ENCODE peak calls at places on chromosome 6, in seven cellular contexts. J, Y, R, C, F, H and E are unnamed samples.

GRCh38 chr6:73606428-73606827 is 47.4 kb downstream of the SLC17A5 start:
- DNase-seq in J (no peak), Y (no peak), R (no peak), C (no peak), F (no peak), H (no peak), E (no peak)

GRCh38 chr6:140956567-140957306 is 1176.0 kb upstream of the GJE1 start:
- DNase-seq in J (no peak), Y (no peak), R (no peak), C (no peak), F (no peak), H (no peak), E (no peak)

GRCh38 chr6:18221288-18221615 is 43.1 kb downstream of the DEK start:
- DNase-seq in J (no peak), Y (no peak), R (no peak), C (no peak), F (no peak), H (peak; percentile 6), E (no peak)

GRCh38 chr6:45377041-45377554 is 636 bp downstream of the SUPT3H start:
- DNase-seq in J (no peak), Y (no peak), R (no peak), C (no peak), F (no peak), H (no peak), E (peak; percentile 55)

GRCh38 chr6:140182819-140183218 is 808.4 kb upstream of the CITED2 start:
- DNase-seq in J (no peak), Y (no peak), R (no peak), C (no peak), F (no peak), H (no peak), E (no peak)

GRCh38 chr6:43734294-43734665 is 35.7 kb upstream of the VEGFA start:
- DNase-seq in J (no peak), Y (no peak), R (no peak), C (no peak), F (no peak), H (no peak), E (no peak)

GRCh38 chr6:25170640-25171039 is 108.5 kb upstream of the CARMIL1 start:
- DNase-seq in J (no peak), Y (no peak), R (no peak), C (no peak), F (no peak), H (no peak), E (no peak)

GRCh38 chr6:142566628-142567396 is 265.0 kb downstream of the ADGRG6 start:
- DNase-seq in J (peak; percentile 56), Y (no peak), R (peak; percentile 23), C (peak; percentile 62), F (peak; percentile 21), H (peak; percentile 67), E (no peak)

GRCh38 chr6:132063738-132064137 is 112.6 kb upstream of the CCN2 start:
- DNase-seq in J (no peak), Y (peak; percentile 31), R (no peak), C (peak; percentile 98), F (no peak), H (no peak), E (no peak)

GRCh38 chr6:142482973-142483372 is 181.2 kb downstream of the ADGRG6 start:
- DNase-seq in J (no peak), Y (no peak), R (no peak), C (no peak), F (no peak), H (peak; percentile 14), E (no peak)

GRCh38 chr6:5838656-5839396 is 167.9 kb downstream of the NRN1 start:
- DNase-seq in J (no peak), Y (no peak), R (no peak), C (no peak), F (no peak), H (no peak), E (no peak)

GRCh38 chr6:150878347-150879213 is 13.1 kb downstream of the MTHFD1L start:
- DNase-seq in J (no peak), Y (no peak), R (no peak), C (no peak), F (no peak), H (no peak), E (no peak)

GRCh38 chr6:43290905-43291355 is 7.1 kb upstream of the SLC22A7 start:
- DNase-seq in J (no peak), Y (no peak), R (no peak), C (no peak), F (no peak), H (no peak), E (no peak)

GRCh38 chr6:7230956-7231713 is 81.9 kb downstream of the SSR1 start:
- DNase-seq in J (no peak), Y (no peak), R (no peak), C (no peak), F (no peak), H (no peak), E (no peak)

GRCh38 chr6:16762547-16763477 is 1.6 kb upstream of the ATXN1 start:
- DNase-seq in J (peak; percentile 68), Y (peak; percentile 61), R (no peak), C (peak; percentile 88), F (peak; percentile 85), H (peak; percentile 83), E (no peak)

GRCh38 chr6:19759117-19759880 is 77.9 kb upstream of the ID4 start:
- DNase-seq in J (no peak), Y (no peak), R (no peak), C (no peak), F (no peak), H (no peak), E (no peak)

GRCh38 chr6:3911614-3912336 is 62.6 kb downstream of the FAM50B start:
- DNase-seq in J (peak; percentile 74), Y (peak; percentile 82), R (no peak), C (peak; percentile 91), F (peak; percentile 47), H (no peak), E (no peak)

GRCh38 chr6:68625998-68626397 is 9.1 kb upstream of the ADGRB3 start:
- DNase-seq in J (no peak), Y (no peak), R (no peak), C (no peak), F (no peak), H (no peak), E (no peak)

GRCh38 chr6:36269834-36270705 is at the start of gene PNPLA1:
- DNase-seq in J (no peak), Y (no peak), R (no peak), C (no peak), F (no peak), H (peak; percentile 47), E (no peak)

GRCh38 chr6:105402981-105403935 is at the start of gene PREP:
- DNase-seq in J (peak; percentile 85), Y (peak; percentile 68), R (peak; percentile 80), C (peak; percentile 85), F (peak; percentile 74), H (peak; percentile 95), E (peak; percentile 29)
- TF ChIP-seq POLR2A in J (peak; percentile 67), Y (peak; percentile 66), R (peak; percentile 64), C (peak; percentile 64), F (no peak), H (peak; percentile 70), E (no peak)

GRCh38 chr6:28940859-28941680 is 17.3 kb upstream of the TRIM27 start:
- DNase-seq in J (peak; percentile 67), Y (peak; percentile 91), R (no peak), C (peak; percentile 96), F (peak; percentile 82), H (peak; percentile 85), E (no peak)
- TF ChIP-seq POLR2A in J (no peak), Y (no peak), R (no peak), C (no peak), F (no peak), H (no peak), E (no peak)

DNA sequence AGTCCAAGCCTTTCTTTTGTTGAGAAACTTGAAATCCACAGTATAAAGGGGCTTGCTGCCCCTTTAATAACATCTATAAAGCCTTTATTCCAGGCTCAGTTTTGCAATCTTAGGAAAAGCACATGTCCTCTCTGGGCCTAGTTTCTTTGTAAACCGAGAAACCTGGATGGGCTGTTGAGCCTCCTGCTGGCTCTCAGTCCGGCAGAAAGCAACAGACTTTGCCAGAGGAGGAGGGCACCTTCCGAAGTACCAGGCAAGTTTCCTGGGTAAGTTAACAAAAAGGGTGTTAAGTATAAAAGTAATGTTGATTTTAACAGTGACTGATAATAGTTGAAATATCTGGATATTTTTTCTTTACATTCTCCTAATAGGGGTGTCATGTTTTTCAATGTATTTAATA is 99.0 kb upstream of the POPDC3 start:
- DNase-seq in J (no peak), Y (no peak), R (no peak), C (no peak), F (no peak), H (no peak), E (no peak)
- TF ChIP-seq POLR2A in J (no peak), Y (no peak), R (no peak), C (no peak), F (no peak), H (no peak), E (no peak)

DNA sequence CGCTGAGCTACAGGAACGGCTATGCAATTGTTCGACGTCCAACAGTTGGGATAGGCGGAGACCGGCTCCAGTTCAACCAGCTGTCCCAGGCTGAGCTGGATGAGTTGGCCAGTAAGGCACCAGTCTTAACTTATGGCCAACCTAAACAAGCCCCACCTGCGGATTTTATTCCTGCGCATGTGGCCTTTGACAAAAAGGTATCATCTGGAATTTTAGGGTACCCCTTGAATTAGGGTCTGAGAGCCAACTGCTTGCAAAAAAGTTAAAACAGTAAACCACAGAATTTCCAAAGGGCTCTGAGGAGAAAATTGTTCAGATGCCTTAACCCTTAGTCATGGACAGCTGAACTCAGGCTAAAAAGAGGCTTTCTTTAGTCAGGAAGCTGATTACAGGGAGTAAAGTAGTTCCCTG is 3.8 kb downstream of the EFHC1 start:
- DNase-seq in J (no peak), Y (no peak), R (no peak), C (peak; percentile 79), F (no peak), H (no peak), E (no peak)
- TF ChIP-seq POLR2A in J (no peak), Y (no peak), R (no peak), C (no peak), F (no peak), H (no peak), E (no peak)

GRCh38 chr6:46948699-46949098 is 27.0 kb upstream of the ADGRF5 start:
- DNase-seq in J (no peak), Y (peak; percentile 48), R (no peak), C (peak; percentile 98), F (no peak), H (no peak), E (no peak)
- TF ChIP-seq POLR2A in J (no peak), Y (no peak), R (no peak), C (peak; percentile 71), F (no peak), H (no peak), E (no peak)